ENCODE peak calls at places on chromosomes 6 and 20, in nine cellular contexts. J, D, A, C, N, Y, X, P and L are unnamed samples.
A peak's percentile ranks its signal among the peaks of the same experiment; 100 is the strongest.

GRCh38 chr6:5464096-5464885 is 203.0 kb downstream of the FARS2 start:
- DNase-seq in Y (no peak), J (no peak), D (no peak), C (no peak), A (no peak), N (no peak), P (no peak), X (no peak), L (no peak)

GRCh38 chr20:50346372-50347347 is 156.0 kb downstream of the CEBPB start:
- DNase-seq in C (no peak), D (peak; percentile 31), Y (peak; percentile 89), A (peak; percentile 94), P (peak; percentile 69), N (no peak), J (peak; percentile 97), X (no peak), L (peak; percentile 79)

GRCh38 chr6:36984581-36985383 is 1.2 kb downstream of the MTCH1 start:
- DNase-seq in A (peak; percentile 92), Y (no peak), P (peak; percentile 82), N (no peak), D (no peak), J (peak; percentile 85), X (peak; percentile 50), C (peak; percentile 32), L (peak; percentile 75)

GRCh38 chr20:20012517-20012916 is 4.6 kb upstream of the NAA20 start:
- DNase-seq in C (no peak), D (no peak), Y (peak; percentile 77), A (no peak), P (no peak), X (no peak), J (no peak), N (no peak), L (no peak)

GRCh38 chr20:539236-539635 is 4.4 kb downstream of the CSNK2A1 start:
- DNase-seq in D (no peak), Y (no peak), N (no peak), A (no peak), J (no peak), X (no peak), P (no peak), C (no peak), L (no peak)

GRCh38 chr20:23212482-23212881 is 126.4 kb upstream of the CD93 start:
- DNase-seq in A (no peak), C (no peak), D (no peak), N (no peak), Y (no peak), X (no peak), J (peak; percentile 41), P (no peak), L (no peak)

GRCh38 chr6:111709615-111710398 is 104.1 kb upstream of the TRAF3IP2 start:
- DNase-seq in Y (peak; percentile 84), C (peak; percentile 34), D (peak; percentile 85), J (peak; percentile 73), N (peak; percentile 63), P (peak; percentile 73), X (peak; percentile 49), A (peak; percentile 76), L (peak; percentile 92)

GRCh38 chr6:35596448-35597442 is 84.0 kb upstream of the TULP1 start:
- DNase-seq in N (no peak), D (no peak), J (peak; percentile 97), X (no peak), P (no peak), Y (no peak), C (no peak), A (peak; percentile 76), L (peak; percentile 37)

GRCh38 chr20:1535420-1536175 is 21.9 kb downstream of the SIRPD start:
- DNase-seq in C (no peak), Y (peak; percentile 70), D (no peak), X (no peak), A (no peak), P (no peak), J (no peak), N (no peak), L (no peak)

GRCh38 chr6:118283759-118284158 is 264.3 kb upstream of the PLN start:
- DNase-seq in X (peak; percentile 26), P (peak; percentile 69), C (peak; percentile 25), D (peak; percentile 33), J (peak; percentile 52), N (peak; percentile 33), A (peak; percentile 42), Y (peak; percentile 63), L (peak; percentile 54)

GRCh38 chr6:30618270-30618787 is 689 bp downstream of the MRPS18B start:
- DNase-seq in N (no peak), X (no peak), J (no peak), D (no peak), P (no peak), C (no peak), Y (no peak), A (no peak), L (no peak)

GRCh38 chr6:31202259-31203166 is 32.0 kb upstream of the POU5F1 start:
- DNase-seq in J (peak; percentile 39), P (peak; percentile 58), N (no peak), X (no peak), C (no peak), Y (no peak), A (no peak), D (no peak), L (no peak)

GRCh38 chr20:4108495-4109306 is 93.3 kb upstream of the RNF24 start:
- DNase-seq in J (peak; percentile 87), C (peak; percentile 30), A (peak; percentile 94), P (peak; percentile 86), X (peak; percentile 60), N (peak; percentile 76), D (peak; percentile 86), Y (peak; percentile 94), L (peak; percentile 90)

GRCh38 chr6:135759831-135760230 is 91.7 kb upstream of the PDE7B start:
- DNase-seq in A (no peak), X (no peak), Y (no peak), J (peak; percentile 34), C (no peak), P (no peak), D (no peak), N (no peak), L (no peak)

GRCh38 chr20:25280051-25280573 is 32.2 kb downstream of the PYGB start:
- DNase-seq in C (no peak), N (no peak), J (no peak), Y (no peak), D (no peak), A (peak; percentile 46), X (no peak), P (no peak), L (no peak)

GRCh38 chr6:149357726-149358538 is 40.4 kb downstream of the TAB2 start:
- DNase-seq in D (no peak), C (no peak), X (no peak), P (no peak), Y (no peak), J (no peak), A (no peak), N (peak; percentile 23), L (no peak)

GRCh38 chr6:34085453-34086170 is 60.3 kb downstream of the GRM4 start:
- DNase-seq in J (no peak), A (no peak), C (no peak), X (no peak), D (no peak), Y (no peak), N (no peak), P (no peak), L (no peak)

GRCh38 chr6:156925718-156926607 is 148.8 kb downstream of the ARID1B start:
- DNase-seq in Y (no peak), A (no peak), J (peak; percentile 26), X (no peak), P (peak; percentile 41), D (no peak), N (no peak), C (no peak), L (no peak)

GRCh38 chr20:54622338-54623280 is 147.2 kb downstream of the DOK5 start:
- DNase-seq in P (no peak), D (no peak), Y (no peak), A (no peak), C (no peak), X (no peak), J (no peak), N (no peak), L (peak; percentile 66)

GRCh38 chr6:157995458-157995857 is 13.8 kb downstream of the SYNJ2 start:
- DNase-seq in P (no peak), C (no peak), A (no peak), Y (no peak), N (no peak), X (no peak), D (no peak), J (no peak), L (no peak)

GRCh38 chr6:130517444-130517931 is 151.7 kb downstream of the TMEM200A start:
- DNase-seq in D (no peak), J (peak; percentile 93), A (peak; percentile 5), C (no peak), N (no peak), P (peak; percentile 57), X (no peak), Y (no peak), L (no peak)

GRCh38 chr6:111564482-111564945 is 41.2 kb downstream of the TRAF3IP2 start:
- DNase-seq in J (peak; percentile 99), P (no peak), Y (peak; percentile 60), D (peak; percentile 78), X (no peak), N (no peak), C (no peak), A (peak; percentile 80), L (peak; percentile 73)

GRCh38 chr6:119351005-119351394 is 1.4 kb upstream of the MAN1A1 start:
- DNase-seq in J (peak; percentile 29), A (no peak), X (no peak), N (peak; percentile 42), C (no peak), Y (no peak), P (no peak), D (no peak), L (peak; percentile 50)

GRCh38 chr20:31607640-31608255 is 2.7 kb downstream of the ID1 start:
- DNase-seq in A (peak; percentile 79), P (no peak), X (no peak), N (no peak), J (peak; percentile 80), C (no peak), Y (peak; percentile 27), D (no peak), L (no peak)

GRCh38 chr20:24773751-24774201 is 175.3 kb upstream of the CST7 start:
- DNase-seq in X (no peak), N (no peak), P (peak; percentile 47), C (no peak), A (peak; percentile 96), D (no peak), J (peak; percentile 95), Y (no peak), L (peak; percentile 73)

GRCh38 chr20:17647391-17648305 is 34.4 kb downstream of the RRBP1 start:
- DNase-seq in N (no peak), P (no peak), A (peak; percentile 77), Y (no peak), J (no peak), C (no peak), X (no peak), D (no peak), L (no peak)